ENCODE peak calls at places on chromosome 2, in eight cellular contexts. P is neuronal stem cell, R is MM.1S, N is colonic mucosa, O is heart right ventricle, Y is neural progenitor cell, Z is fibroblast of mammary gland, E is cardiac fibroblast. T is an unnamed sample.

GRCh38 chr2:24083567-24084385 is 858 bp downstream of the TP53I3 start:
- DNase-seq in P (peak), R (peak), N (peak), O (no peak), Y (peak), Z (peak), E (peak), T (peak)

GRCh38 chr2:239303711-239304532 is 96.9 kb downstream of the HDAC4 start:
- DNase-seq in P (no peak), R (no peak), N (no peak), O (no peak), Y (peak), Z (no peak), E (no peak), T (no peak)

GRCh38 chr2:169704160-169704713 is 10.0 kb downstream of the PHOSPHO2 start:
- DNase-seq in P (no peak), R (no peak), N (no peak), O (no peak), Y (no peak), Z (no peak), E (no peak), T (no peak)

GRCh38 chr2:20618886-20619521 is 31.9 kb downstream of the HS1BP3 start:
- DNase-seq in P (no peak), R (no peak), N (no peak), O (no peak), Y (no peak), Z (no peak), E (no peak), T (no peak)

GRCh38 chr2:49360051-49360767 is 205.9 kb upstream of the FSHR start:
- DNase-seq in P (no peak), R (no peak), N (no peak), O (no peak), Y (peak), Z (no peak), E (no peak), T (no peak)

GRCh38 chr2:131054488-131054887 is 38.8 kb downstream of the FAM168B start:
- DNase-seq in P (no peak), R (no peak), N (no peak), O (no peak), Y (no peak), Z (no peak), E (no peak), T (no peak)

GRCh38 chr2:119435148-119435952 is 3.7 kb downstream of the TMEM37 start:
- DNase-seq in P (no peak), R (no peak), N (peak), O (no peak), Y (no peak), Z (no peak), E (no peak), T (no peak)

GRCh38 chr2:219727771-219728429 is 100.5 kb downstream of the SLC4A3 start:
- DNase-seq in P (no peak), R (no peak), N (no peak), O (no peak), Y (no peak), Z (peak), E (peak), T (no peak)

DNA sequence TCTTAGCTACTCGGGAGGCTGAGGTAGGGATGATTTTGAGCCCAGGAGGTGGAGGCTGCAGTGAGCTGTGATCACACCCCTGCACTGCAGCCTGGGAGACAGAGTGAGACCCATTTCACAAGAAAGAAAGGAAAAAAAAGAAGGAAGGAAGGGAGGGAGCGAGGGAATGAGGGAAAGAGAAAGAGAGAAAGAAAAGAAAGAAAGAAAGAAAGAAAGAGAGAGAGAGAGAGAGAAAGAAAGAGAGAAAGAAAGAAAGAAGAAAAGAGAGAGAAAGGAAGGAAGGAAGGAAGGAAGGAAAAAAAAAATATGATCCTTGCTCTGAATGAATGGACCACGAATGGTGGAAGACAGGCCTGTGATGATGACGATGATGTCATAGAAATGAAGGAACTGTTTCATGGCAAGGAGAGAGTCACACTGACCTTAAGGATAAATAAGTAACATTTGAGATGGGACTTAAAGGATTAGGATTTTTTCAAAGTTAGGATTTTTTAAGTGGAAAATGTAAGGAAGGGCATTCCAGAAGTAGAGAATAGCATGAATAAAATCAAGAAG is 2.2 kb upstream of the GORASP2 start:
- DNase-seq in P (no peak), R (no peak), N (no peak), O (no peak), Y (no peak), Z (no peak), E (no peak), T (no peak)
- H3K4me3 ChIP-seq in P (no peak), R (no peak), N (no peak), O (no peak), Y (no peak), Z (no peak), E (no peak), T (no peak)

GRCh38 chr2:210172219-210172575 is 988 bp upstream of the KANSL1L start:
- DNase-seq in P (no peak), R (no peak), N (no peak), O (no peak), Y (peak), Z (no peak), E (no peak), T (no peak)
- H3K4me3 ChIP-seq in P (peak), R (peak), N (peak), O (peak), Y (peak), Z (peak), E (peak), T (peak)

GRCh38 chr2:235263205-235264120 is 230.4 kb upstream of the AGAP1 start:
- DNase-seq in P (no peak), R (no peak), N (peak), O (peak), Y (peak), Z (peak), E (peak), T (peak)

GRCh38 chr2:235264512-235264911 is 229.3 kb upstream of the AGAP1 start:
- DNase-seq in P (no peak), R (no peak), N (no peak), O (no peak), Y (no peak), Z (no peak), E (no peak), T (no peak)

GRCh38 chr2:235265348-235265965 is 228.4 kb upstream of the AGAP1 start:
- DNase-seq in P (no peak), R (no peak), N (no peak), O (no peak), Y (no peak), Z (no peak), E (no peak), T (no peak)

GRCh38 chr2:235262750-235263149 is 231.1 kb upstream of the AGAP1 start:
- DNase-seq in P (no peak), R (no peak), N (no peak), O (no peak), Y (no peak), Z (no peak), E (no peak), T (no peak)

DNA sequence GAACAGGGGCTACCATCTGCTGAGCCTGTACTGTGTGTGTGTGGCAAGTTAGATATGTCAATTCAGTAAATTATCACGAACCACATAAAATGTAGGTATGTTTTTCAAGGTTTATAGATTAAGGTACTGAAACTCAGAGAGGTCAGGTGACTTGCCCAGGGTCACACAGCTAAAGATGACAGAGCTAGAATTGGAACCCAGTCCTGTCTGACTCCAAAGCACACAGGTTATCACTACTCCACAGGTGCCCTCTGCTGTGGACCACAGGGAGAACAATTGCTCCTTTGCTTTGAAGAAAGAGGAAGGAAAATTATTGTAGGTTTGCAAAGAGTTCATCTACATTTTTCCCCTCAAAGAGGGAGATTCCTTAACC is 229.7 kb upstream of the AGAP1 start:
- DNase-seq in P (no peak), R (no peak), N (no peak), O (no peak), Y (no peak), Z (no peak), E (no peak), T (no peak)
- H3K4me3 ChIP-seq in P (peak), R (no peak), N (peak), O (no peak), Y (no peak), Z (no peak), E (no peak), T (peak)

GRCh38 chr2:64915510-64915900 is 73.7 kb upstream of the SLC1A4 start:
- DNase-seq in P (no peak), R (peak), N (no peak), O (no peak), Y (no peak), Z (peak), E (no peak), T (no peak)

GRCh38 chr2:64914247-64914646 is 75.0 kb upstream of the SLC1A4 start:
- DNase-seq in P (no peak), R (peak), N (no peak), O (no peak), Y (no peak), Z (no peak), E (no peak), T (no peak)

GRCh38 chr2:64914735-64915509 is 74.3 kb upstream of the SLC1A4 start:
- DNase-seq in P (no peak), R (peak), N (no peak), O (no peak), Y (no peak), Z (peak), E (peak), T (no peak)

GRCh38 chr2:64910972-64911433 is 78.2 kb upstream of the SLC1A4 start:
- DNase-seq in P (no peak), R (no peak), N (no peak), O (no peak), Y (no peak), Z (peak), E (peak), T (no peak)

GRCh38 chr2:64913357-64913869 is 75.8 kb upstream of the SLC1A4 start:
- DNase-seq in P (no peak), R (peak), N (peak), O (no peak), Y (peak), Z (no peak), E (no peak), T (no peak)
- H3K4me3 ChIP-seq in P (no peak), R (peak), N (no peak), O (no peak), Y (no peak), Z (no peak), E (no peak), T (no peak)

DNA sequence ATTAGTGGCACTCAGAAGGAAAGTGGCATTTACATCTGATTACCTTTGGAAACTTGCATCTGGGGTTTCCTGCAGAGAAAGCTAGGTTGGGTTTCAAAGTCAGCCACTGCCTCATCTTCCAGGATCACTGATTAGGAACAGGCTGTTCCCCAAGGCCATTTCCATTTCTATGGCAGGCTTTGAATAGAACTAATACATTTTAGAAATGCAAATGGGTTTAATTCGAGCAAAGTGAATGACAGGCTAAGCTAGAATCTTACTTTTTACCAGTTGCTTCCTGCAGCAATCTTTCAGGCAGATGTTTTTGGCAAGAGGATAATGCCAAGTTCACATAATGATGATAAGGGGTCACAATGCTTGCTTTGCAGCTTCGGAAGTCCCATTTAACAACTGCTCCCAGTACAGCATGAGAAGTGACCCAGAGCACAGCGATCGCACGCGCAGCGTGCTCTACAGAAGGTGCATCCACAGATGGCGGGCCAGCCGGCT is 336.7 kb downstream of the LPIN1 start:
- DNase-seq in P (no peak), R (no peak), N (no peak), O (no peak), Y (no peak), Z (no peak), E (no peak), T (no peak)
- H3K4me3 ChIP-seq in P (no peak), R (no peak), N (no peak), O (no peak), Y (no peak), Z (no peak), E (no peak), T (no peak)

DNA sequence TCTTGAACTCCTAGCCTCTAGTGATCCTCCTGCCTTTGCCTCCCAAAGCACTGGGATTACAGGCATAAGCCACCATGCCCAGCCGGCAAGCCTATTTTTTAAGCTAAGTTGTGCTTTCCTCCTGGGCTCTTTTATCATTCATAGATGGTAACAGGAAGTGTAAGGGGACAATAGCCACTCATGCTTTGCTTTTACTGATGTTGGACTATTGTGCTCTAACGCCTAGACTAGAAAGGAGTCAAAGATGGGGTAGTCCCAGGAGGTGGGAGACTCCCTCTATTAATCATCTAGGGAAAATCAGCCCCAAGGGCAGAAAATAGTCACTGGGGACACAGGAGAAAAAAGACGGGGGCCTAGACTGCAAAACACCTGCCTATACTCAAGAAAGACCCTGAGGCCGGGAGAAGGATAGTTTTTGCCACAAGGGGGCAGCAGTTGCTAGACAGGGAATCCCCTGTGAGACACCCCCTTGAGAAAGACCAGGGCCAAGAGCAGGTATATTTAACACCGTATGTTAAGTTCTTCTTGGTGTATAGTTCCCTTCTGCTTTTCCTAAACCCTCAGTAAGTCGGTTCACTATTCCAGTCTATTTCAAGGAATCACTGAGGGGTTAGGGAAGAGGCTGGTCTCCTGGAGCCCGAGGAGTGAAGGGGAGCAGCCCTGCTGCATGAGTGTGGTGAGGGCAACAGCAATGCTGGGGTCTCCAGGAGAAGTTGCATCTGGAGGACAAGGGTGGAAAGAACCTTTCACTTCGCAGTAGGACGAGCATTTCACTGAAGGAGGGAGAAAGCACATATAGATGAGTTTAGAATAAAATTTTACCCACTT is 2.1 kb upstream of the CXCR1 start:
- DNase-seq in P (peak), R (peak), N (peak), O (peak), Y (peak), Z (peak), E (peak), T (peak)
- H3K4me3 ChIP-seq in P (no peak), R (no peak), N (no peak), O (no peak), Y (no peak), Z (no peak), E (no peak), T (no peak)

GRCh38 chr2:98935777-98936132 is 270 bp downstream of the CRACDL start:
- DNase-seq in P (no peak), R (no peak), N (no peak), O (no peak), Y (no peak), Z (no peak), E (no peak), T (no peak)
- H3K4me3 ChIP-seq in P (peak), R (no peak), N (peak), O (no peak), Y (peak), Z (no peak), E (no peak), T (peak)

GRCh38 chr2:71823526-71823925 is 324.1 kb downstream of the CYP26B1 start:
- DNase-seq in P (no peak), R (no peak), N (no peak), O (no peak), Y (no peak), Z (no peak), E (no peak), T (no peak)
- H3K4me3 ChIP-seq in P (no peak), R (no peak), N (no peak), O (no peak), Y (no peak), Z (no peak), E (no peak), T (no peak)

DNA sequence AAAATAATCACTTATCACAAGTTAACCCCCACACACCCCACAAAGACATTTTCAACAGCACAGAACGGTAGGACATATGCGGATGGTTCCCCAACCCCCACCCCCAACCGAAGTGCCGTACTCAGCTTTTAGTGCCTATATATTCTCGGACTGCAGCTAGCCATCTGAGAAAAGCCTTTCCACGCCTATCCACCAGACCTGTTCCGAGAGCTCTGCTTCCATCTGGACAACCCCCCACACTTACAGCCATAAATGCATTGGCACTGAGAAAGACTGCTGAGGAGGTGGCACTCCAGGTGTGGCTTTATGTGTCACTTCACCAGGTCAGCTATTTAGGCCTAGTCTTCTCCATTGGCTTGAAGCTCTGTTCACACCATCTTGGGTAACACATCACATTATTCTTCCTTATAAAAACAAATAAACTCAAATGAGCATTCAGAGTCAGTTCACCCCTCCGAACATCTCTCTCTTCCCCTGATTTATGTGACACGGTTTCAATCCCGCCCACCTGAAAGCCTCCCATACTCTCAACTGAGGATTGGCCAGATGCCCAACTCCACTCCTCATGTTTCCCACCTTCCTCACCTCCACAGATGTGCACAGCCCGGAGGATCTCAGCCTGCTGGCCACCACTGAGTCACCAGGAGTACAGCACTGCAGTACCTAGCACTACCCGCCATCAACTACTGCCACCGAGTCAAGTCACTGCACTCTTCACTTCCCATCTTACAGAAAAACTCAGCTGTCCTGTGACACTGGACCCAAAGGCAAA is 127.4 kb downstream of the CACNB4 start:
- DNase-seq in P (no peak), R (no peak), N (no peak), O (no peak), Y (no peak), Z (no peak), E (no peak), T (no peak)
- H3K4me3 ChIP-seq in P (no peak), R (no peak), N (no peak), O (no peak), Y (no peak), Z (no peak), E (no peak), T (no peak)

T was measured in astrocyte of the cerebellum.